ENCODE peak calls at places on chromosome 16, in four cellular contexts. U, E, Z and R are unnamed samples.

GRCh38 chr16:85571813-85572619 is 41.1 kb upstream of the GSE1 start:
- DNase-seq in U (no peak), E (no peak), Z (peak; percentile 75), R (no peak)

GRCh38 chr16:24999856-25000447 is 15.2 kb downstream of the ARHGAP17 start:
- DNase-seq in U (no peak), E (no peak), Z (no peak), R (no peak)

GRCh38 chr16:56530872-56531271 is 11.0 kb upstream of the BBS2 start:
- DNase-seq in U (no peak), E (no peak), Z (no peak), R (no peak)

GRCh38 chr16:31128711-31129567 is 6.6 kb downstream of the PRSS8 start:
- DNase-seq in U (no peak), E (no peak), Z (peak; percentile 88), R (no peak)

GRCh38 chr16:80375973-80376372 is 164.8 kb upstream of the DYNLRB2 start:
- DNase-seq in U (no peak), E (no peak), Z (no peak), R (no peak)

GRCh38 chr16:8634991-8635736 is 13.7 kb downstream of the METTL22 start:
- DNase-seq in U (no peak), E (no peak), Z (no peak), R (no peak)

GRCh38 chr16:84271866-84272265 is 22.8 kb upstream of the WFDC1 start:
- DNase-seq in U (no peak), E (no peak), Z (no peak), R (no peak)

GRCh38 chr16:19926449-19927390 is 42.1 kb upstream of the GPRC5B start:
- DNase-seq in U (no peak), E (no peak), Z (no peak), R (no peak)

GRCh38 chr16:22370038-22370541 is 4.3 kb downstream of the CDR2 start:
- DNase-seq in U (no peak), E (no peak), Z (no peak), R (no peak)

GRCh38 chr16:88376053-88376834 is 6.5 kb upstream of the ZNF469 start:
- DNase-seq in U (no peak), E (no peak), Z (peak; percentile 29), R (no peak)

GRCh38 chr16:29852654-29853053 is 10.4 kb downstream of the CDIPT start:
- DNase-seq in U (no peak), E (no peak), Z (no peak), R (peak; percentile 69)

GRCh38 chr16:15888072-15888976 is at the start of gene CEP20:
- DNase-seq in U (peak; percentile 99), E (peak; percentile 100), Z (peak; percentile 100), R (peak; percentile 95)

GRCh38 chr16:82627811-82628339 is 1.1 kb downstream of the CDH13 start:
- DNase-seq in U (no peak), E (no peak), Z (no peak), R (no peak)